ENCODE peak calls at places on chromosome 20, in four cellular contexts. L is mesothelial cell of epicardium, V is tibial artery, U is AG08396. G is an unnamed sample.

GRCh38 chr20:33423141-33423834 is 20.3 kb downstream of the SNTA1 start:
- DNase-seq in V (peak; percentile 88), U (peak; percentile 86), L (no peak), G (no peak)

GRCh38 chr20:7195704-7196103 is 428.2 kb downstream of the BMP2 start:
- DNase-seq in U (no peak), V (no peak), L (no peak), G (no peak)

GRCh38 chr20:20546402-20546801 is 166.0 kb downstream of the RALGAPA2 start:
- DNase-seq in U (no peak), L (no peak), V (no peak), G (no peak)

GRCh38 chr20:35192071-35192872 is 20.4 kb downstream of the PROCR start:
- DNase-seq in L (no peak), V (no peak), U (no peak), G (no peak)

GRCh38 chr20:51402201-51402600 is 140.3 kb downstream of the NFATC2 start:
- DNase-seq in V (no peak), U (peak; percentile 40), L (no peak), G (no peak)

GRCh38 chr20:10090588-10091166 is 55.9 kb downstream of the ANKEF1 start:
- DNase-seq in L (peak; percentile 39), V (peak; percentile 37), U (peak; percentile 48), G (no peak)

GRCh38 chr20:59933849-59934585 is 580 bp upstream of the SYCP2 start:
- DNase-seq in L (peak; percentile 90), V (peak; percentile 68), U (peak; percentile 93), G (peak; percentile 70)

GRCh38 chr20:57676517-57677322 is 33.1 kb downstream of the PMEPA1 start:
- DNase-seq in V (no peak), U (no peak), L (no peak), G (no peak)

GRCh38 chr20:50129662-50130345 is 16.9 kb upstream of the UBE2V1 start:
- DNase-seq in V (no peak), L (no peak), U (peak; percentile 64), G (no peak)

GRCh38 chr20:384723-385122 is 4.2 kb downstream of the TRIB3 start:
- DNase-seq in V (no peak), L (no peak), U (no peak), G (no peak)

GRCh38 chr20:57656252-57656820 is 36.1 kb upstream of the ZBP1 start:
- DNase-seq in L (no peak), U (peak; percentile 5), V (no peak), G (no peak)

GRCh38 chr20:24587384-24588046 is 118.1 kb downstream of the SYNDIG1 start:
- DNase-seq in V (no peak), L (peak; percentile 36), U (no peak), G (peak; percentile 52)

GRCh38 chr20:25489221-25489863 is 81.9 kb downstream of the GINS1 start:
- DNase-seq in U (no peak), V (no peak), L (no peak), G (no peak)

GRCh38 chr20:44780226-44780625 is 30.1 kb downstream of the RIMS4 start:
- DNase-seq in V (no peak), L (peak; percentile 72), U (peak; percentile 63), G (no peak)

GRCh38 chr20:23601715-23602114 is 4.0 kb downstream of the CST9 start:
- DNase-seq in L (no peak), V (no peak), U (no peak), G (no peak)

GRCh38 chr20:36542019-36542488 is 735 bp downstream of the MYL9 start:
- DNase-seq in V (peak; percentile 63), L (no peak), U (peak; percentile 81), G (no peak)

GRCh38 chr20:7094438-7094997 is 327.0 kb downstream of the BMP2 start:
- DNase-seq in V (no peak), L (no peak), U (no peak), G (no peak)

GRCh38 chr20:13857304-13857703 is 72.5 kb downstream of the NDUFAF5 start:
- DNase-seq in U (no peak), V (no peak), L (no peak), G (peak; percentile 5)

GRCh38 chr20:5164645-5165399 is 38.0 kb downstream of the CDS2 start:
- DNase-seq in L (no peak), U (no peak), V (no peak), G (no peak)

GRCh38 chr20:18190466-18191233 is 53.0 kb downstream of the KAT14 start:
- DNase-seq in V (no peak), U (no peak), L (no peak), G (no peak)

GRCh38 chr20:62768815-62769287 is 27.4 kb upstream of the MRGBP start:
- DNase-seq in V (no peak), U (peak; percentile 49), L (peak; percentile 75), G (peak; percentile 43)

GRCh38 chr20:56420940-56421688 is 9.1 kb downstream of the CASS4 start:
- DNase-seq in V (no peak), U (no peak), L (no peak), G (no peak)

GRCh38 chr20:32144898-32145662 is 35.6 kb downstream of the TM9SF4 start:
- DNase-seq in U (no peak), V (no peak), L (no peak), G (no peak)

GRCh38 chr20:16262594-16262993 is 310.7 kb downstream of the KIF16B start:
- DNase-seq in U (no peak), L (no peak), V (no peak), G (no peak)

G was measured in amygdala.